ENCODE peak calls at places on chromosomes 3 and 15, in four cellular contexts. Z is stimulated activated naive CD4-positive, alpha-beta T cell; L is H54; B is COR-L47. D is an unnamed sample.

GRCh38 chr15:78047631-78048409 is 29.7 kb downstream of the TBC1D2B start:
- DNase-seq in L (no peak), Z (no peak), B (no peak), D (peak)

GRCh38 chr3:197298858-197299854 is 744 bp upstream of the DLG1 start:
- DNase-seq in B (peak), L (peak), Z (no peak), D (peak)

GRCh38 chr15:48374472-48374871 is 43.2 kb downstream of the DUT start:
- DNase-seq in B (no peak), L (no peak), Z (no peak), D (no peak)

GRCh38 chr3:46865034-46865507 is 1.8 kb upstream of the MYL3 start:
- DNase-seq in Z (no peak), B (no peak), L (no peak), D (no peak)

GRCh38 chr15:70863450-70864218 is 9.7 kb upstream of the LARP6 start:
- DNase-seq in L (peak), B (no peak), Z (no peak), D (no peak)

GRCh38 chr3:87397210-87397609 is 120.8 kb upstream of the POU1F1 start:
- DNase-seq in L (no peak), Z (no peak), B (no peak), D (no peak)

GRCh38 chr3:28917895-28918294 is 363.0 kb upstream of the RBMS3 start:
- DNase-seq in B (no peak), Z (no peak), L (no peak), D (no peak)

GRCh38 chr3:72255191-72255590 is 470.2 kb upstream of the PROK2 start:
- DNase-seq in B (peak), L (no peak), Z (no peak), D (peak)

GRCh38 chr3:13352621-13353131 is 67.4 kb downstream of the NUP210 start:
- DNase-seq in Z (no peak), B (no peak), L (peak), D (peak)

GRCh38 chr3:78077842-78078241 is 1037.9 kb downstream of the ROBO2 start:
- DNase-seq in L (no peak), B (no peak), Z (no peak), D (no peak)

GRCh38 chr15:90342655-90343054 is 9.4 kb upstream of the ZNF774 start:
- DNase-seq in L (no peak), B (no peak), Z (peak), D (peak)

GRCh38 chr3:148075829-148076716 is 621.6 kb upstream of the AGTR1 start:
- DNase-seq in Z (no peak), L (peak), B (peak), D (peak)

GRCh38 chr15:69909719-69910444 is 187.8 kb downstream of the TLE3 start:
- DNase-seq in L (peak), Z (no peak), B (no peak), D (no peak)

GRCh38 chr15:48954538-48954937 is 9.2 kb downstream of the SHC4 start:
- DNase-seq in Z (no peak), L (peak), B (no peak), D (peak)

GRCh38 chr3:126982125-126982521 is 792 bp upstream of the PLXNA1 start:
- DNase-seq in Z (no peak), L (no peak), B (no peak), D (no peak)

GRCh38 chr15:71600237-71600636 is 210.1 kb upstream of the NR2E3 start:
- DNase-seq in L (no peak), Z (no peak), B (no peak), D (no peak)

GRCh38 chr15:40096094-40096876 is 12.4 kb downstream of the BMF start:
- DNase-seq in B (no peak), L (no peak), Z (no peak), D (no peak)